ENCODE peak calls at places on chromosomes 16 and 17, in seven cellular contexts. L, J, A, D, H, G and F are unnamed samples.

GRCh38 chr17:78387982-78388941 is 9.8 kb downstream of the PGS1 start:
- DNase-seq in L (no peak), J (no peak), A (no peak), D (no peak), H (no peak), G (no peak), F (no peak)

GRCh38 chr17:5826384-5826783 is 242.1 kb upstream of the NLRP1 start:
- DNase-seq in L (no peak), J (no peak), A (no peak), D (no peak), H (no peak), G (no peak), F (no peak)

GRCh38 chr16:10728488-10728887 is 15.2 kb upstream of the NUBP1 start:
- DNase-seq in L (no peak), J (no peak), A (no peak), D (no peak), H (no peak), G (no peak), F (no peak)

GRCh38 chr16:81973737-81974136 is 37.5 kb downstream of the SDR42E1 start:
- DNase-seq in L (no peak), J (no peak), A (no peak), D (no peak), H (no peak), G (no peak), F (no peak)

GRCh38 chr17:628507-628941 is 86.1 kb downstream of the VPS53 start:
- DNase-seq in L (no peak), J (no peak), A (no peak), D (no peak), H (no peak), G (no peak), F (no peak)

GRCh38 chr17:69466905-69467630 is 52.6 kb downstream of the MAP2K6 start:
- DNase-seq in L (no peak), J (no peak), A (no peak), D (peak; percentile 23), H (no peak), G (peak; percentile 42), F (no peak)

GRCh38 chr16:11208916-11209665 is 46.9 kb downstream of the SOCS1 start:
- DNase-seq in L (no peak), J (no peak), A (no peak), D (no peak), H (no peak), G (no peak), F (no peak)

GRCh38 chr17:55285340-55286301 is 20.9 kb downstream of the HLF start:
- DNase-seq in L (no peak), J (peak; percentile 86), A (no peak), D (no peak), H (no peak), G (no peak), F (no peak)

GRCh38 chr17:17741346-17742023 is 60.2 kb downstream of the RAI1 start:
- DNase-seq in L (no peak), J (no peak), A (no peak), D (peak; percentile 40), H (no peak), G (no peak), F (no peak)

GRCh38 chr17:50161911-50162288 is 3.9 kb upstream of the SGCA start:
- DNase-seq in L (no peak), J (no peak), A (no peak), D (no peak), H (no peak), G (no peak), F (no peak)

GRCh38 chr17:44898768-44899073 is 524 bp downstream of the EFTUD2 start:
- DNase-seq in L (no peak), J (no peak), A (no peak), D (no peak), H (no peak), G (no peak), F (no peak)

GRCh38 chr17:45342306-45342705 is 25.5 kb upstream of the MAP3K14 start:
- DNase-seq in L (no peak), J (peak; percentile 44), A (no peak), D (no peak), H (no peak), G (no peak), F (no peak)

GRCh38 chr16:84045818-84046470 is 3.3 kb upstream of the SLC38A8 start:
- DNase-seq in L (no peak), J (peak; percentile 54), A (no peak), D (no peak), H (no peak), G (no peak), F (no peak)

GRCh38 chr16:88472637-88473205 is 19.6 kb downstream of the ZFPM1 start:
- DNase-seq in L (no peak), J (no peak), A (no peak), D (no peak), H (no peak), G (no peak), F (no peak)

GRCh38 chr16:22323173-22323997 is 26.2 kb downstream of the POLR3E start:
- DNase-seq in L (no peak), J (peak; percentile 57), A (no peak), D (no peak), H (no peak), G (no peak), F (no peak)

GRCh38 chr17:82542439-82542838 is 22.9 kb downstream of the FOXK2 start:
- DNase-seq in L (no peak), J (no peak), A (no peak), D (no peak), H (no peak), G (no peak), F (no peak)

GRCh38 chr16:88810868-88811599 is 694 bp downstream of the APRT start:
- DNase-seq in L (peak; percentile 59), J (peak; percentile 92), A (peak; percentile 75), D (peak; percentile 77), H (peak; percentile 81), G (peak; percentile 71), F (peak; percentile 38)

GRCh38 chr16:84050316-84050715 is 7.7 kb upstream of the SLC38A8 start:
- DNase-seq in L (no peak), J (peak; percentile 19), A (no peak), D (no peak), H (no peak), G (no peak), F (no peak)

GRCh38 chr17:35254107-35254802 is 11.4 kb downstream of the SLFN5 start:
- DNase-seq in L (no peak), J (no peak), A (no peak), D (no peak), H (peak; percentile 42), G (no peak), F (no peak)